ENCODE peak calls at places on chromosomes 13 and 19, in ten cellular contexts. One of them, this sample, is unnamed.

GRCh38 chr19:1632462-1633268 is 19.8 kb downstream of the TCF3 start:
- DNase-seq in NCI-H1105 treated with DMSO at 0.1 percent for 48 hours: no peak
- DNase-seq in mucosa of descending colon: peak
- DNase-seq in T-helper 17 cell: no peak
- DNase-seq in HT1080: no peak
- DNase-seq in A549: peak
- DNase-seq in suprapubic skin: no peak
- DNase-seq in Daoy: no peak
- DNase-seq in activated effector memory CD4-positive, alpha-beta T cell treated with Interleukin-2 at 50 U/mL for 16 hours: no peak
- DNase-seq in T-cell: no peak
- DNase-seq in this sample: no peak

GRCh38 chr19:33458807-33459206 is 62.8 kb downstream of the PEPD start:
- DNase-seq in NCI-H1105 treated with DMSO at 0.1 percent for 48 hours: no peak
- DNase-seq in mucosa of descending colon: no peak
- DNase-seq in T-helper 17 cell: no peak
- DNase-seq in HT1080: no peak
- DNase-seq in A549: no peak
- DNase-seq in suprapubic skin: peak
- DNase-seq in Daoy: no peak
- DNase-seq in activated effector memory CD4-positive, alpha-beta T cell treated with Interleukin-2 at 50 U/mL for 16 hours: no peak
- DNase-seq in T-cell: no peak
- DNase-seq in this sample: peak

GRCh38 chr19:28329429-28329828 is 883.5 kb downstream of the UQCRFS1 start:
- DNase-seq in NCI-H1105 treated with DMSO at 0.1 percent for 48 hours: no peak
- DNase-seq in mucosa of descending colon: no peak
- DNase-seq in T-helper 17 cell: no peak
- DNase-seq in HT1080: no peak
- DNase-seq in A549: no peak
- DNase-seq in suprapubic skin: no peak
- DNase-seq in Daoy: no peak
- DNase-seq in activated effector memory CD4-positive, alpha-beta T cell treated with Interleukin-2 at 50 U/mL for 16 hours: no peak
- DNase-seq in T-cell: no peak
- DNase-seq in this sample: no peak

GRCh38 chr13:32881074-32881791 is 135.0 kb upstream of the KL start:
- DNase-seq in NCI-H1105 treated with DMSO at 0.1 percent for 48 hours: no peak
- DNase-seq in mucosa of descending colon: no peak
- DNase-seq in T-helper 17 cell: no peak
- DNase-seq in HT1080: peak
- DNase-seq in A549: no peak
- DNase-seq in suprapubic skin: no peak
- DNase-seq in Daoy: peak
- DNase-seq in activated effector memory CD4-positive, alpha-beta T cell treated with Interleukin-2 at 50 U/mL for 16 hours: no peak
- DNase-seq in T-cell: no peak
- DNase-seq in this sample: no peak

GRCh38 chr19:873084-874019 is 13.9 kb downstream of the CFD start:
- DNase-seq in NCI-H1105 treated with DMSO at 0.1 percent for 48 hours: peak
- DNase-seq in mucosa of descending colon: peak
- DNase-seq in T-helper 17 cell: peak
- DNase-seq in HT1080: no peak
- DNase-seq in A549: no peak
- DNase-seq in suprapubic skin: no peak
- DNase-seq in Daoy: peak
- DNase-seq in activated effector memory CD4-positive, alpha-beta T cell treated with Interleukin-2 at 50 U/mL for 16 hours: peak
- DNase-seq in T-cell: peak
- DNase-seq in this sample: no peak

GRCh38 chr19:48170817-48171347 is 402 bp downstream of the ZSWIM9 start:
- DNase-seq in NCI-H1105 treated with DMSO at 0.1 percent for 48 hours: peak
- DNase-seq in mucosa of descending colon: peak
- DNase-seq in T-helper 17 cell: no peak
- DNase-seq in HT1080: no peak
- DNase-seq in A549: no peak
- DNase-seq in suprapubic skin: no peak
- DNase-seq in Daoy: no peak
- DNase-seq in activated effector memory CD4-positive, alpha-beta T cell treated with Interleukin-2 at 50 U/mL for 16 hours: no peak
- DNase-seq in T-cell: no peak
- DNase-seq in this sample: peak

GRCh38 chr19:7845390-7846179 is 15.6 kb downstream of the EVI5L start:
- DNase-seq in NCI-H1105 treated with DMSO at 0.1 percent for 48 hours: no peak
- DNase-seq in mucosa of descending colon: no peak
- DNase-seq in T-helper 17 cell: no peak
- DNase-seq in HT1080: no peak
- DNase-seq in A549: no peak
- DNase-seq in suprapubic skin: no peak
- DNase-seq in Daoy: no peak
- DNase-seq in activated effector memory CD4-positive, alpha-beta T cell treated with Interleukin-2 at 50 U/mL for 16 hours: no peak
- DNase-seq in T-cell: no peak
- DNase-seq in this sample: no peak

GRCh38 chr13:112716461-112716820 is 26.6 kb downstream of the ATP11A start:
- DNase-seq in NCI-H1105 treated with DMSO at 0.1 percent for 48 hours: no peak
- DNase-seq in mucosa of descending colon: no peak
- DNase-seq in T-helper 17 cell: no peak
- DNase-seq in HT1080: no peak
- DNase-seq in A549: no peak
- DNase-seq in suprapubic skin: peak
- DNase-seq in Daoy: no peak
- DNase-seq in activated effector memory CD4-positive, alpha-beta T cell treated with Interleukin-2 at 50 U/mL for 16 hours: no peak
- DNase-seq in T-cell: no peak
- DNase-seq in this sample: peak

GRCh38 chr19:41584931-41585330 is 9.0 kb downstream of the CEACAM21 start:
- DNase-seq in NCI-H1105 treated with DMSO at 0.1 percent for 48 hours: no peak
- DNase-seq in mucosa of descending colon: no peak
- DNase-seq in T-helper 17 cell: no peak
- DNase-seq in HT1080: no peak
- DNase-seq in A549: no peak
- DNase-seq in suprapubic skin: no peak
- DNase-seq in Daoy: no peak
- DNase-seq in activated effector memory CD4-positive, alpha-beta T cell treated with Interleukin-2 at 50 U/mL for 16 hours: no peak
- DNase-seq in T-cell: no peak
- DNase-seq in this sample: no peak

GRCh38 chr13:50403311-50403710 is 388.1 kb downstream of the KCNRG start:
- DNase-seq in NCI-H1105 treated with DMSO at 0.1 percent for 48 hours: peak
- DNase-seq in mucosa of descending colon: no peak
- DNase-seq in T-helper 17 cell: no peak
- DNase-seq in HT1080: no peak
- DNase-seq in A549: no peak
- DNase-seq in suprapubic skin: no peak
- DNase-seq in Daoy: peak
- DNase-seq in activated effector memory CD4-positive, alpha-beta T cell treated with Interleukin-2 at 50 U/mL for 16 hours: no peak
- DNase-seq in T-cell: no peak
- DNase-seq in this sample: no peak

GRCh38 chr19:57903298-57904174 is 12.9 kb downstream of the ZNF417 start:
- DNase-seq in NCI-H1105 treated with DMSO at 0.1 percent for 48 hours: peak
- DNase-seq in mucosa of descending colon: no peak
- DNase-seq in T-helper 17 cell: no peak
- DNase-seq in HT1080: no peak
- DNase-seq in A549: peak
- DNase-seq in suprapubic skin: no peak
- DNase-seq in Daoy: peak
- DNase-seq in activated effector memory CD4-positive, alpha-beta T cell treated with Interleukin-2 at 50 U/mL for 16 hours: no peak
- DNase-seq in T-cell: no peak
- DNase-seq in this sample: no peak

GRCh38 chr19:18023596-18024212 is 15.7 kb downstream of the ARRDC2 start:
- DNase-seq in NCI-H1105 treated with DMSO at 0.1 percent for 48 hours: no peak
- DNase-seq in mucosa of descending colon: peak
- DNase-seq in T-helper 17 cell: peak
- DNase-seq in HT1080: no peak
- DNase-seq in A549: no peak
- DNase-seq in suprapubic skin: peak
- DNase-seq in Daoy: peak
- DNase-seq in activated effector memory CD4-positive, alpha-beta T cell treated with Interleukin-2 at 50 U/mL for 16 hours: peak
- DNase-seq in T-cell: peak
- DNase-seq in this sample: peak

GRCh38 chr13:19817106-19817505 is 34.4 kb upstream of the PSPC1 start:
- DNase-seq in NCI-H1105 treated with DMSO at 0.1 percent for 48 hours: no peak
- DNase-seq in mucosa of descending colon: no peak
- DNase-seq in T-helper 17 cell: no peak
- DNase-seq in HT1080: no peak
- DNase-seq in A549: no peak
- DNase-seq in suprapubic skin: no peak
- DNase-seq in Daoy: no peak
- DNase-seq in activated effector memory CD4-positive, alpha-beta T cell treated with Interleukin-2 at 50 U/mL for 16 hours: no peak
- DNase-seq in T-cell: peak
- DNase-seq in this sample: no peak

GRCh38 chr19:1221141-1221903 is 15.7 kb downstream of the STK11 start:
- DNase-seq in NCI-H1105 treated with DMSO at 0.1 percent for 48 hours: no peak
- DNase-seq in mucosa of descending colon: no peak
- DNase-seq in T-helper 17 cell: no peak
- DNase-seq in HT1080: no peak
- DNase-seq in A549: no peak
- DNase-seq in suprapubic skin: no peak
- DNase-seq in Daoy: no peak
- DNase-seq in activated effector memory CD4-positive, alpha-beta T cell treated with Interleukin-2 at 50 U/mL for 16 hours: no peak
- DNase-seq in T-cell: no peak
- DNase-seq in this sample: peak

GRCh38 chr13:51822106-51822840 is 18.3 kb upstream of the DHRS12 start:
- DNase-seq in NCI-H1105 treated with DMSO at 0.1 percent for 48 hours: no peak
- DNase-seq in mucosa of descending colon: no peak
- DNase-seq in T-helper 17 cell: no peak
- DNase-seq in HT1080: no peak
- DNase-seq in A549: no peak
- DNase-seq in suprapubic skin: no peak
- DNase-seq in Daoy: no peak
- DNase-seq in activated effector memory CD4-positive, alpha-beta T cell treated with Interleukin-2 at 50 U/mL for 16 hours: no peak
- DNase-seq in T-cell: no peak
- DNase-seq in this sample: no peak

GRCh38 chr19:34733826-34734600 is at the start of gene ZNF181:
- DNase-seq in NCI-H1105 treated with DMSO at 0.1 percent for 48 hours: peak
- DNase-seq in mucosa of descending colon: peak
- DNase-seq in T-helper 17 cell: peak
- DNase-seq in HT1080: peak
- DNase-seq in A549: peak
- DNase-seq in suprapubic skin: peak
- DNase-seq in Daoy: peak
- DNase-seq in activated effector memory CD4-positive, alpha-beta T cell treated with Interleukin-2 at 50 U/mL for 16 hours: peak
- DNase-seq in T-cell: peak
- DNase-seq in this sample: peak